ENCODE peak calls at places on chromosomes 16 and 17, in five cellular contexts. P, D, C, L and R are unnamed samples.

GRCh38 chr17:8630802-8631553 is 453 bp upstream of the MYH10 start:
- DNase-seq in D (peak), P (peak), L (peak), C (peak), R (peak)

GRCh38 chr16:54194008-54194731 is 92.4 kb downstream of the IRX3 start:
- DNase-seq in D (no peak), C (no peak), P (no peak), L (no peak), R (no peak)

GRCh38 chr17:63250830-63251229 is 195.3 kb downstream of the CYB561 start:
- DNase-seq in L (no peak), D (no peak), P (no peak), C (no peak), R (no peak)

GRCh38 chr16:11665071-11665491 is 3.2 kb upstream of the SNN start:
- DNase-seq in C (no peak), L (no peak), D (peak), P (no peak), R (no peak)

GRCh38 chr17:32798938-32799337 is 78.0 kb downstream of the MYO1D start:
- DNase-seq in L (no peak), C (no peak), P (no peak), D (no peak), R (no peak)

GRCh38 chr17:17738901-17739300 is 57.6 kb downstream of the RAI1 start:
- DNase-seq in C (no peak), L (peak), P (peak), D (no peak), R (no peak)

GRCh38 chr16:8796469-8797363 is 723 bp downstream of the TMEM186 start:
- DNase-seq in L (no peak), C (no peak), D (no peak), P (no peak), R (no peak)

GRCh38 chr17:78474631-78475146 is 96.2 kb downstream of the PGS1 start:
- DNase-seq in L (no peak), D (peak), C (no peak), P (no peak), R (no peak)

GRCh38 chr17:8629371-8630226 is 926 bp downstream of the MYH10 start:
- DNase-seq in C (no peak), P (peak), L (no peak), D (no peak), R (peak)

GRCh38 chr17:2776589-2777241 is 19.5 kb upstream of the RAP1GAP2 start:
- DNase-seq in C (no peak), P (peak), L (no peak), D (no peak), R (peak)

GRCh38 chr17:78144146-78144719 is 2.0 kb upstream of the C17orf99 start:
- DNase-seq in L (no peak), D (no peak), P (peak), C (no peak), R (peak)

GRCh38 chr16:75289189-75289588 is 37.8 kb upstream of the BCAR1 start:
- DNase-seq in D (no peak), C (no peak), L (no peak), P (no peak), R (no peak)

GRCh38 chr16:83285921-83286320 is 521.9 kb upstream of the HSBP1 start:
- DNase-seq in L (no peak), C (no peak), D (no peak), P (no peak), R (no peak)

GRCh38 chr17:82645516-82645915 is 2.7 kb downstream of the WDR45B start:
- DNase-seq in L (no peak), C (no peak), P (no peak), D (no peak), R (no peak)

GRCh38 chr16:55701442-55702319 is 45.9 kb downstream of the SLC6A2 start:
- DNase-seq in D (no peak), P (peak), C (no peak), L (no peak), R (peak)

GRCh38 chr17:77872199-77872598 is 86.3 kb upstream of the TNRC6C start:
- DNase-seq in P (no peak), D (peak), C (no peak), L (no peak), R (no peak)

GRCh38 chr17:27956601-27957445 is 63.7 kb upstream of the LYRM9 start:
- DNase-seq in D (no peak), C (no peak), L (no peak), P (peak), R (no peak)

GRCh38 chr17:17849863-17850373 is 13.1 kb upstream of the SREBF1 start:
- DNase-seq in P (peak), L (no peak), D (peak), C (no peak), R (no peak)

GRCh38 chr17:60036796-60037677 is 41.7 kb downstream of the HEATR6 start:
- DNase-seq in L (peak), P (peak), D (peak), C (no peak), R (peak)

GRCh38 chr16:74667215-74667765 is 613 bp upstream of the RFWD3 start:
- DNase-seq in C (no peak), D (peak), L (no peak), P (peak), R (no peak)

GRCh38 chr17:41711669-41712400 is at the start of gene GAST:
- DNase-seq in L (no peak), C (no peak), P (no peak), D (no peak), R (no peak)

GRCh38 chr17:7407483-7408231 is at the start of gene NLGN2:
- DNase-seq in C (no peak), D (no peak), P (no peak), L (no peak), R (no peak)

GRCh38 chr17:79413591-79413990 is 197.3 kb downstream of the RBFOX3 start:
- DNase-seq in L (no peak), P (no peak), D (no peak), C (no peak), R (no peak)

GRCh38 chr17:46732754-46733398 is 85.6 kb downstream of the WNT3 start:
- DNase-seq in C (no peak), P (no peak), D (no peak), L (no peak), R (no peak)

GRCh38 chr16:61150351-61150750 is 885.9 kb downstream of the CDH8 start:
- DNase-seq in L (no peak), P (no peak), D (no peak), C (no peak), R (no peak)

GRCh38 chr16:61149709-61150108 is 886.5 kb downstream of the CDH8 start:
- DNase-seq in D (no peak), P (no peak), C (no peak), L (no peak), R (no peak)

GRCh38 chr16:61146429-61146828 is 889.8 kb downstream of the CDH8 start:
- DNase-seq in L (no peak), D (no peak), C (no peak), P (no peak), R (no peak)

GRCh38 chr16:61148930-61149329 is 887.3 kb downstream of the CDH8 start:
- DNase-seq in P (no peak), D (no peak), L (no peak), C (no peak), R (no peak)
- TF ChIP-seq CTCF in P (no peak), D (no peak), L (no peak), C (no peak), R (no peak)

GRCh38 chr16:30761928-30762902 is at the start of the genes CFAP119 and RNF40:
- DNase-seq in D (peak), P (peak), L (peak), C (peak), R (peak)
- TF ChIP-seq CTCF in D (no peak), P (no peak), L (no peak), C (no peak), R (no peak)

GRCh38 chr17:14204546-14204945 is 32.1 kb downstream of the CDRT15 start:
- DNase-seq in P (no peak), L (no peak), C (no peak), D (no peak), R (no peak)

GRCh38 chr17:14201595-14201994 is 35.1 kb downstream of the CDRT15 start:
- DNase-seq in C (no peak), P (no peak), L (no peak), D (peak), R (no peak)

GRCh38 chr17:14202388-14203166 is 34.1 kb downstream of the CDRT15 start:
- DNase-seq in D (no peak), L (no peak), C (no peak), P (no peak), R (no peak)

GRCh38 chr17:14204084-14204483 is 32.6 kb downstream of the CDRT15 start:
- DNase-seq in C (no peak), P (no peak), D (no peak), L (no peak), R (no peak)

DNA sequence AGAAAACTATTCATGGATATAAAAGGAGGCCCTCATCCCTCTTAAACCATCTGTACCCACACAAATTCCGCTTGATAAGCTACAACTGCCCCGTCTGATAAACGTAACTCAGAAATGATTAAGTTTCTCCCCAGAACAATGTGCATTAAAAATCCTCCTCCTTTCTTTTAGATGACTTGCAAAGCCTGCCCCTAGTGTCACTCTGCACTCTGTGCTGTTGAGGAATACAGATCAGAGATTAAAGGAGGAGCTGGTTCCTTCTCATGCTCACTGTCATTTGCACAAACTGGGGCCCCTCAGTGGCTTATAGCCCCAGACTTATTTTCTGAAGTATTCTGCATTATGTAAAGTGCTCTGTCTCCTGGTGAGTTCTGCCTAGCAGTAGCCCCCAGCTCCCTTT is 33.3 kb downstream of the CDRT15 start:
- DNase-seq in C (no peak), P (no peak), L (no peak), D (no peak), R (no peak)
- TF ChIP-seq CTCF in C (no peak), P (peak), L (no peak), D (peak), R (peak)

DNA sequence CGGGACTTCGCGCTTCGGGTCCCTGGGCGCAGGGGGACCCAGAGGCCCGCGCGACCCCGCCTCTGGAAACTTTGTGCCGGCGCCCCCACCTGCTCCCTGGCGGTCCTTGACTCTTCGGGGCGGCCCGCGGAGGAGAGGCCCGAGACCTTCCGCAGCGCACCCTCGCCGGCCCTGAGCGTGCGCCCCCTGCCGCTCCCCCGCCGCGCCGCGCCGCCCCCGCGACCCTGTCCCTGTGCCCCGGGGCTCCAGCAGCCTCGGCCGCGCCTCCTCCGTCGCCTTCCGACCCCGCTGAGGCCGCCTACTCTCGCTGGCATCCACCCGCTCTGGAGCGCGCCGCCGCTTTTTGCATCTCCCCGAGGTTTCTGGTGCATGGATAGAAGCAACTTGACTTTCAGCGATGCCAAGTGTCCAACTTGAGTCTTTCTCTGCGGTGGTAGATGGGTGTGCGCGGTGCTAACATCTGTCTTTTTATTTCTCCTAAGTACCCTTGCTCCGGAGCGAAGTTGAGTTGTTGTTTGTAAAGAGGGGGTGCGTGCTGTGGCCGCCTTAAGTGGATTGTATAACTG is 414 bp downstream of the DUSP14 start:
- DNase-seq in C (no peak), D (peak), P (peak), L (no peak), R (peak)
- TF ChIP-seq CTCF in C (no peak), D (no peak), P (peak), L (no peak), R (peak)

GRCh38 chr16:87931504-87931903 is 4.8 kb downstream of the CA5A start:
- DNase-seq in P (peak), D (no peak), L (no peak), C (no peak), R (no peak)
- TF ChIP-seq CTCF in P (no peak), D (no peak), L (no peak), C (no peak), R (no peak)

DNA sequence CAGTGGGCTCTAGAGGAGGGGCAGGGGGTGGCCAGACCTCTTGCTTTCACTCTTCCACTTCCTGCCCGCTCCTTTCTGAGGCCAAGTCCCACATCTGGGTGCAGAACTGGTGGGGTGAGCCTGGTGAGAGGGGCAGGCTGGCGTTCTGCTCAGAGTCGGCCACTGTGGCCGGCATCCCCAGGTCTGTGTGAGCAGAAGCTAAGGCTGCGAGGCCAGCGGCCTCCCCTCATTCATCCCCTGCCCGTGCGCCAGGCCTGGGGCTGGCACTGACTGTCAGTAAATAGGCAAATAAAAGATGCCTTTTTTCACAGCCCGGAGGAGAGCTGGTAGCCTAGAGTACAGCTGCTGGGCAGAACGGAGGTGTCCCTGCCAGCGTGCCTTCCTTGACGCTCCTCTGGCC is 1.2 kb downstream of the DEF8 start:
- DNase-seq in C (no peak), D (no peak), L (no peak), P (no peak), R (no peak)
- TF ChIP-seq CTCF in C (no peak), D (no peak), L (no peak), P (no peak), R (no peak)

GRCh38 chr17:45666046-45666600 is 118.0 kb upstream of the CRHR1 start:
- DNase-seq in C (no peak), P (no peak), D (no peak), L (no peak), R (no peak)
- TF ChIP-seq CTCF in C (no peak), P (no peak), D (no peak), L (no peak), R (no peak)

DNA sequence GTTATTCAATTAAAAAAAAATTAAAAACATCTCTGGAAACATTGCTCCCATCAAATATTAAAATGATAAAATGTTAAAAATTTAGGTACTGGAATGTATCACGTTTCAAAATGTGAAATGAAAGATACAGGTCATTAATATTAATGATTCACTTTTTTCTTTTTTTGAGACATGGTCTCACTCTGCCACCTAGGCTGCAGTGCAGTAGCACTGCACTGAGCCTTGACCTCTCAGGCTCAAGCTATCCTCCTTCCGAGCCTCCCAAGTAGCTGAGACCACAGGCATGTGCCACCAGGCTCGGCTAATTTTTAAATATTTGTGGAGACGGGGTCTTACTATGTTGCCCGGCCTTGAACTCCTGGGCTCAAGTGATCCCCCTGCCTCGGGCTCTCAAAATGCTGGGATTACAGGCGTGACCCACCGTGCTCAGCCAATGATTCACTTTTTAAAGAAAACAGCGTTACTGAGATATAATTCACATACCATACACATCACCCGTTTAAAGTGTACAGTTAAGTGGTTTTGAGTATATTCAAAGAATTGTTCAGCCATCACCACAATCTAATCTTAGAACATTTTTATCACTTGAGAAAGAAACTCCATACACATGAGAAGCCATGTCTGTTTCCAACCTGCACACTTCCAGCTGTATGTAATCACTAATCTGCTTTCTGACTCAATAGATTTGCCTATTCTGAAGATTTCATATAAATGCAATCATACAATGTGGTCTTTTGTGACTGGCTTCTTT is 19.1 kb upstream of the NETO2 start:
- DNase-seq in C (no peak), D (no peak), L (no peak), P (no peak), R (no peak)
- TF ChIP-seq CTCF in C (no peak), D (no peak), L (no peak), P (no peak), R (no peak)